ENCODE peak calls at places on chromosomes 7 and 10, in nine cellular contexts. T, A, Y, M, L, H, C, X and Z are unnamed samples. For H3K4me1 and H3K9me3, the result is how much of the 10 kb centered on the place peaks cover.

GRCh38 chr7:150668472-150668911 is 17.0 kb upstream of the GIMAP2 start:
- DNase-seq in T (no peak), A (no peak), Y (no peak), M (no peak), L (no peak), H (no peak), C (no peak), X (no peak), Z (no peak)

GRCh38 chr7:17009007-17009719 is 127.4 kb upstream of the AGR3 start:
- DNase-seq in T (no peak), A (no peak), Y (no peak), M (no peak), L (no peak), H (no peak), C (no peak), X (peak), Z (no peak)

GRCh38 chr7:127208860-127209259 is 43.9 kb downstream of the GRM8 start:
- DNase-seq in T (no peak), A (no peak), Y (no peak), M (no peak), L (no peak), H (no peak), C (no peak), X (no peak), Z (no peak)

GRCh38 chr7:39749177-39749576 is 125.8 kb downstream of the RALA start:
- DNase-seq in T (no peak), A (no peak), Y (no peak), M (no peak), L (no peak), H (no peak), C (no peak), X (peak), Z (no peak)

GRCh38 chr10:46286991-46287693 is at the start of gene ANTXRL:
- DNase-seq in T (no peak), A (no peak), Y (no peak), M (no peak), L (no peak), H (peak), C (no peak), X (no peak), Z (no peak)

GRCh38 chr10:77635402-77636227 is 2.0 kb downstream of the KCNMA1 start:
- DNase-seq in T (no peak), A (no peak), Y (no peak), M (no peak), L (peak), H (no peak), C (no peak), X (no peak), Z (no peak)

GRCh38 chr10:114352653-114353298 is 51.5 kb downstream of the AFAP1L2 start:
- DNase-seq in T (no peak), A (no peak), Y (no peak), M (no peak), L (no peak), H (no peak), C (no peak), X (no peak), Z (no peak)

GRCh38 chr7:97018126-97018601 is 6.5 kb downstream of the DLX5 start:
- DNase-seq in T (peak), A (no peak), Y (no peak), M (no peak), L (peak), H (no peak), C (no peak), X (no peak), Z (no peak)

GRCh38 chr7:39746162-39746782 is 122.9 kb downstream of the RALA start:
- DNase-seq in T (peak), A (peak), Y (peak), M (peak), L (peak), H (peak), C (peak), X (peak), Z (peak)

GRCh38 chr10:119616879-119617580 is 20.3 kb upstream of the TIAL1 start:
- DNase-seq in T (no peak), A (no peak), Y (peak), M (peak), L (no peak), H (no peak), C (no peak), X (peak), Z (no peak)

GRCh38 chr10:22803201-22803895 is 89.0 kb upstream of the PIP4K2A start:
- DNase-seq in T (no peak), A (no peak), Y (no peak), M (no peak), L (no peak), H (no peak), C (no peak), X (peak), Z (no peak)

GRCh38 chr7:155438778-155439177 is 19.2 kb upstream of the EN2 start:
- DNase-seq in T (no peak), A (no peak), Y (no peak), M (no peak), L (no peak), H (no peak), C (no peak), X (no peak), Z (peak)

GRCh38 chr7:24992314-24992713 is 12.3 kb upstream of the OSBPL3 start:
- DNase-seq in T (no peak), A (no peak), Y (no peak), M (no peak), L (no peak), H (no peak), C (no peak), X (no peak), Z (no peak)

GRCh38 chr7:49660170-49660783 is 113.2 kb upstream of the VWC2 start:
- DNase-seq in T (no peak), A (no peak), Y (no peak), M (no peak), L (no peak), H (no peak), C (no peak), X (no peak), Z (no peak)

GRCh38 chr7:27678617-27679260 is 16.1 kb upstream of the HIBADH start:
- DNase-seq in T (no peak), A (no peak), Y (no peak), M (no peak), L (no peak), H (no peak), C (no peak), X (peak), Z (no peak)

GRCh38 chr10:35058134-35058533 is 32.0 kb downstream of the CUL2 start:
- DNase-seq in T (no peak), A (peak), Y (no peak), M (no peak), L (no peak), H (no peak), C (peak), X (peak), Z (no peak)

GRCh38 chr7:79398145-79398749 is 55.2 kb downstream of the MAGI2 start:
- DNase-seq in T (no peak), A (no peak), Y (no peak), M (no peak), L (no peak), H (no peak), C (no peak), X (peak), Z (no peak)

GRCh38 chr7:101870361-101871062 is 53.1 kb downstream of the CUX1 start:
- DNase-seq in T (no peak), A (peak), Y (no peak), M (no peak), L (peak), H (no peak), C (no peak), X (peak), Z (no peak)

GRCh38 chr7:8442814-8443304 is 9.4 kb downstream of the NXPH1 start:
- DNase-seq in T (peak), A (peak), Y (peak), M (peak), L (peak), H (no peak), C (peak), X (peak), Z (peak)

GRCh38 chr7:152399344-152399743 is 36.5 kb downstream of the KMT2C start:
- DNase-seq in T (no peak), A (no peak), Y (no peak), M (no peak), L (peak), H (no peak), C (no peak), X (no peak), Z (no peak)

GRCh38 chr7:26197153-26198115 is 3.1 kb downstream of the HNRNPA2B1 start:
- DNase-seq in T (no peak), A (no peak), Y (no peak), M (no peak), L (no peak), H (no peak), C (no peak), X (no peak), Z (no peak)

GRCh38 chr10:33643042-33643441 is 308.6 kb upstream of the NRP1 start:
- DNase-seq in T (no peak), A (no peak), Y (no peak), M (no peak), L (no peak), H (no peak), C (no peak), X (peak), Z (no peak)

GRCh38 chr10:69934768-69935167 is 117.9 kb upstream of the MACROH2A2 start:
- DNase-seq in T (no peak), A (no peak), Y (no peak), M (no peak), L (no peak), H (no peak), C (no peak), X (no peak), Z (no peak)

GRCh38 chr7:151470656-151471180 is 30.8 kb upstream of the CRYGN start:
- DNase-seq in T (peak), A (no peak), Y (no peak), M (no peak), L (peak), H (no peak), C (no peak), X (no peak), Z (no peak)

GRCh38 chr10:72099054-72099921 is 10.9 kb upstream of the SPOCK2 start:
- DNase-seq in T (no peak), A (peak), Y (no peak), M (no peak), L (no peak), H (no peak), C (no peak), X (peak), Z (no peak)

GRCh38 chr7:8197994-8198698 is 63.8 kb downstream of the ICA1 start:
- DNase-seq in T (no peak), A (no peak), Y (no peak), M (no peak), L (no peak), H (no peak), C (no peak), X (no peak), Z (no peak)

GRCh38 chr10:48838830-48839229 is 100.8 kb downstream of the LRRC18 start:
- DNase-seq in T (no peak), A (no peak), Y (no peak), M (no peak), L (peak), H (no peak), C (no peak), X (no peak), Z (no peak)

GRCh38 chr7:137992738-137993394 is 9.0 kb downstream of the CREB3L2 start:
- DNase-seq in T (no peak), A (no peak), Y (peak), M (peak), L (no peak), H (peak), C (peak), X (peak), Z (no peak)

GRCh38 chr10:91562839-91563581 is 69.9 kb downstream of the PPP1R3C start:
- DNase-seq in T (no peak), A (no peak), Y (no peak), M (no peak), L (no peak), H (no peak), C (no peak), X (no peak), Z (no peak)

GRCh38 chr7:97439637-97440214 is 292.2 kb upstream of the TAC1 start:
- DNase-seq in T (no peak), A (no peak), Y (no peak), M (no peak), L (peak), H (no peak), C (no peak), X (no peak), Z (no peak)

GRCh38 chr7:69598487-69599148 is 343 bp downstream of the AUTS2 start:
- DNase-seq in T (peak), A (peak), Y (no peak), M (peak), L (peak), H (no peak), C (no peak), X (peak), Z (no peak)

GRCh38 chr10:79249156-79250121 is 97.8 kb upstream of the PPIF start:
- DNase-seq in T (no peak), A (no peak), Y (no peak), M (no peak), L (no peak), H (no peak), C (no peak), X (no peak), Z (no peak)

GRCh38 chr10:31153692-31154091 is 122.0 kb upstream of the ZNF438 start:
- DNase-seq in T (no peak), A (no peak), Y (no peak), M (no peak), L (no peak), H (no peak), C (no peak), X (no peak), Z (no peak)

GRCh38 chr10:89347706-89348457 is 20.1 kb downstream of the IFIT3 start:
- DNase-seq in T (no peak), A (peak), Y (no peak), M (no peak), L (no peak), H (no peak), C (no peak), X (no peak), Z (no peak)

GRCh38 chr7:127678947-127679346 is 27.0 kb downstream of the SND1 start:
- DNase-seq in T (no peak), A (no peak), Y (no peak), M (no peak), L (no peak), H (no peak), C (no peak), X (peak), Z (no peak)

GRCh38 chr7:95476904-95477594 is 8.7 kb upstream of the ASB4 start:
- DNase-seq in T (peak), A (peak), Y (peak), M (peak), L (peak), H (peak), C (peak), X (peak), Z (peak)

GRCh38 chr7:116832692-116833091 is 29.7 kb upstream of the CAPZA2 start:
- DNase-seq in T (no peak), A (no peak), Y (no peak), M (no peak), L (no peak), H (no peak), C (no peak), X (no peak), Z (no peak)

GRCh38 chr10:128627811-128628210 is 501.6 kb upstream of the MKI67 start:
- DNase-seq in T (no peak), A (no peak), Y (no peak), M (no peak), L (no peak), H (no peak), C (no peak), X (no peak), Z (no peak)

GRCh38 chr7:73645643-73646182 is 21.4 kb upstream of the MLXIPL start:
- DNase-seq in T (no peak), A (no peak), Y (no peak), M (no peak), L (no peak), H (no peak), C (no peak), X (no peak), Z (no peak)

GRCh38 chr7:48109848-48110663 is 21.0 kb downstream of the UPP1 start:
- DNase-seq in T (peak), A (peak), Y (peak), M (peak), L (peak), H (peak), C (peak), X (peak), Z (peak)

DNA sequence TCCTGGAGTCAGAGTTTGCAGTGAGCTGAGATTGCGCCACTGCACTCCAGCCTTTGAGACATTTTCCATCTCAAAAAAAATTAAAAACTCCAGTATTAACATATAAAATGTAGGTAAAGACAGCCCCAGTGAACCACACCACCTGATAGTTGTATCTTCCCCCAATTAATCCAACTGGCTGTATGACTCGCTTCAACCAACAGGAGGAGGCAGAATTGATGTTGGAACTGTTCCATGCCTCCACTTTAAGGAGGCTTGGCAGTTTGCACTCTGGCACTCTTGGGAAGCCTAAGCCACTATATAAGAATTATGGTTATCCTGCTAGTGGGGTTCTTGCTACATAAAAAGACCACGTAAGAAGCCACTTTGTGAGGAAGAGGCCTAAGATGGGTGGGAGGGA is 72.7 kb downstream of the STK17A start:
- DNase-seq in T (no peak), A (no peak), Y (no peak), M (no peak), L (no peak), H (no peak), C (no peak), X (no peak), Z (no peak)
- H3K4me1 ChIP-seq in T (under half), A (under half), Y (under half), M (under half), L (under half), H (half or more), C (under half), X (under half), Z (under half)

GRCh38 chr10:133019651-133020050 is 68.1 kb upstream of the ADGRA1 start:
- DNase-seq in T (no peak), A (no peak), Y (no peak), M (no peak), L (no peak), H (no peak), C (no peak), X (no peak), Z (no peak)
- H3K9me3 ChIP-seq in T (under half), A (under half), Y (under half), M (under half), L (under half), H (under half), C (under half), X (under half), Z (under half)

DNA sequence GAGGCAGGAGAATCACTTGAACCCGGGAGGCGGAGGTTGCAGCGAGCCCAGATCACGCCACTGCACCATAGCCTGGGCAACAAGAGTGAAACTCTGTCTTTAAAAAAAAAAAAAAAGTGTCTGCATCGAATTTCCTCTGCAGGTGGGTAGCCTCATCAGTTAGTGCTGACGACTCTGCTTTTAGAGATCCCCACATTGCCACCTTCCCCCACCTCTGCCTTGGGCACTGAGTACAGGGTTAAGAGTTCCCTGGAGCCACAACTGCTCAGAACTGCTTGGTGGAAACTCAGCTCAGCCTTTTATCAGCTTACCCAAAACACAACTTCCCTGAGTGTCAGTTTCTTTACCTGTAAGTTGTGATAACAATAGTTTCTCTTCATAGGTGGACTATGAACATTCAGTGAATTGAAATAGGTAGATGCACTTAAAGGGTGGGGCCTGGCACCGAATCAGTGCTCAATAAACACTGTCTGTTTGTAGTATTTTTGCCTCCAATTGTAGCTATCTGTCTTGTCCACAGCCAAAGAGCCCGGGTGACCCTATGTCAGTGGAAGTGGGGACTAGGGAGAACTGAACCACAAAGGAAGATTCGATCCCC is 11.3 kb downstream of the ASB13 start:
- DNase-seq in T (no peak), A (no peak), Y (no peak), M (no peak), L (no peak), H (no peak), C (no peak), X (no peak), Z (no peak)
- H3K4me1 ChIP-seq in T (under half), A (under half), Y (under half), M (under half), L (under half), H (under half), C (under half), X (under half), Z (under half)

DNA sequence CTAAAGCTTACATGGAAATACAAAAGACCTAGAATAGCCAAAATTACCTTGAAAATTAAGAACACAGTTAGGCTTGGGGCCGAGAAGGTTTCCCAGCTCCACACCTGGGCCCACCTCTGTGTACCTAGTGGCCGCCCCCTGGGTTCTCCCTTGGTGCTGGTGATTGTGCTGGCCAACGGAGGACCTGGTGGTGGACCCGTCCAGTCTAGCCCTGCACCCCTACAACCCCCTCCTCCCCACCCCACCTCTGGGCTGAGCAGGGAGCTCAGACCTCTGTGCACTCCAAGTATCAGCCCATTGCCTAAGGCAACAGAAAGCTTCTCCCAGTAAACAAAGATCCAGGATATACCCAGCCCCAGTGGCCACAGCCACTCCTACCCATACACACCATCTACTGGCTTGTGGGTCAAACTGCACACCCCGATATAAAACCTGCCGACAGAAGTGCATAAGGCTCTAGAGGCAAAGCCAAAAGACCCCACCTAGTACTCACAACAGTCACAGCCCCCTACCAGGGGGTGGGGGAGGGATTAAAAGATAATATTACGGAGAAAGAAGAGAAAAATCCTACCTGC is 105.0 kb upstream of the DIP2C start:
- DNase-seq in T (no peak), A (no peak), Y (no peak), M (no peak), L (peak), H (peak), C (no peak), X (peak), Z (no peak)
- H3K9me3 ChIP-seq in T (under half), A (under half), Y (under half), M (under half), L (under half), H (under half), C (under half), X (under half), Z (under half)

GRCh38 chr10:12539350-12540164 is 190.2 kb downstream of the CAMK1D start:
- DNase-seq in T (no peak), A (no peak), Y (no peak), M (peak), L (no peak), H (peak), C (no peak), X (no peak), Z (no peak)

GRCh38 chr10:12538596-12538995 is 189.2 kb downstream of the CAMK1D start:
- DNase-seq in T (no peak), A (no peak), Y (no peak), M (no peak), L (no peak), H (no peak), C (no peak), X (no peak), Z (no peak)

GRCh38 chr10:12541446-12542067 is 192.2 kb downstream of the CAMK1D start:
- DNase-seq in T (no peak), A (no peak), Y (no peak), M (no peak), L (no peak), H (no peak), C (no peak), X (no peak), Z (no peak)

GRCh38 chr10:12542271-12542670 is 192.9 kb downstream of the CAMK1D start:
- DNase-seq in T (no peak), A (no peak), Y (no peak), M (no peak), L (no peak), H (no peak), C (no peak), X (no peak), Z (no peak)

DNA sequence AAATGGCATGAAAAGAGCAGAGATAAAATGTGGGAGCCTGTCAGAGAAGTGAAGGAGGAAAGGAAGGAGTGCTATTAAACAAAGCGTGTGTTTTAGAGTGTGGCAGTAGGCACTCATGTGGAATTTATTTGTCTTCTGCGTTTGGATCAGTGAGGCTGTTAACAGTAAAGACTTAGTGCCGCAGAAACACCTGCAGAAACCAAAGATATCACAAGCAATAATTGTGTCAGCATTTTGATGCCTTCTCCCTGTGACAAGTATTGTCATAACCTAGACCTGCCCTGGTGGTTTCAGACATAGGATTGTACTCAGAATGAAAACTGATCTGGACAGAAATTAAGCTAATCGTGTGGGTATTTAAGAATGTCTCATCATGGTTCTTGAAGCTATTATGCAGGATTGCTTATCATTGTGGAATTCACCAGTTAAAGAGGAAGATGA is 191.0 kb downstream of the CAMK1D start:
- DNase-seq in T (no peak), A (no peak), Y (no peak), M (no peak), L (no peak), H (no peak), C (no peak), X (no peak), Z (no peak)
- H3K4me1 ChIP-seq in T (under half), A (under half), Y (under half), M (under half), L (under half), H (under half), C (under half), X (under half), Z (under half)